ENCODE peak calls at places on chromosomes 3 and 15, in seven cellular contexts. C is adipocyte, L is hepatocyte, O is GM04503, P is T-helper 2 cell, E is RPMI8226, Z is epithelial cell of esophagus. V is an unnamed sample.

GRCh38 chr15:66006986-66007385 is 137.7 kb downstream of the RAB11A start:
- DNase-seq in O (no peak), C (no peak), E (no peak), Z (peak; percentile 79), L (no peak), P (no peak), V (no peak)

GRCh38 chr3:187295635-187296034 is 4.1 kb upstream of the MASP1 start:
- DNase-seq in L (no peak), O (no peak), P (no peak), C (no peak), Z (no peak), E (no peak), V (no peak)

GRCh38 chr15:57259511-57260143 is 116.7 kb upstream of the CGNL1 start:
- DNase-seq in E (no peak), Z (no peak), C (no peak), L (no peak), P (no peak), O (no peak), V (no peak)

GRCh38 chr3:9298236-9298635 is 48.8 kb upstream of the SRGAP3 start:
- DNase-seq in C (no peak), E (no peak), L (no peak), P (no peak), O (no peak), Z (peak; percentile 65), V (no peak)

GRCh38 chr3:173819368-173819767 is 421.8 kb downstream of the NLGN1 start:
- DNase-seq in E (no peak), L (no peak), P (no peak), C (no peak), Z (no peak), O (no peak), V (no peak)

GRCh38 chr3:52892625-52893311 is 4.6 kb downstream of the STIMATE start:
- DNase-seq in P (no peak), O (no peak), L (no peak), Z (no peak), E (no peak), C (no peak), V (no peak)

GRCh38 chr3:114565201-114565600 is 271.4 kb downstream of the TIGIT start:
- DNase-seq in C (no peak), Z (no peak), E (no peak), P (no peak), O (no peak), L (no peak), V (no peak)

GRCh38 chr15:74322558-74323180 is 44.8 kb downstream of the CYP11A1 start:
- DNase-seq in E (peak; percentile 79), C (peak; percentile 85), Z (peak; percentile 60), P (no peak), O (no peak), L (peak; percentile 84), V (no peak)

GRCh38 chr3:129343643-129344360 is 65.1 kb downstream of the HMCES start:
- DNase-seq in P (no peak), Z (peak; percentile 31), O (no peak), E (peak; percentile 60), C (peak; percentile 27), L (peak; percentile 76), V (no peak)

GRCh38 chr3:81154611-81155143 is 606.8 kb downstream of the GBE1 start:
- DNase-seq in Z (no peak), E (no peak), O (no peak), C (no peak), P (no peak), L (no peak), V (no peak)

GRCh38 chr15:40338041-40338657 is 2.6 kb downstream of the CCDC9B start:
- DNase-seq in P (peak; percentile 41), O (no peak), L (peak; percentile 87), C (peak; percentile 74), E (peak; percentile 78), Z (peak; percentile 73), V (no peak)

GRCh38 chr3:150252462-150252861 is 155.6 kb upstream of the TSC22D2 start:
- DNase-seq in E (no peak), O (peak; percentile 66), P (no peak), C (peak; percentile 35), Z (no peak), L (no peak), V (no peak)